ENCODE peak calls at places on chromosomes 2 and 18, in eight cellular contexts. P is GM23248, A is MM.1S, J is keratinocyte, N is HepG2, L is endothelial cell of umbilical vein, Y is PC-3, O is K562. R is an unnamed sample.

GRCh38 chr2:206832886-206833285 is 67.5 kb downstream of the FASTKD2 start:
- DNase-seq in P (no peak), A (no peak), J (no peak), N (no peak), L (no peak), Y (no peak), O (no peak), R (no peak)

GRCh38 chr18:13725566-13726227 is 661 bp downstream of the FAM210A start:
- DNase-seq in P (peak; percentile 40), A (peak; percentile 25), J (no peak), N (peak; percentile 16), L (peak; percentile 22), Y (peak; percentile 21), O (no peak), R (no peak)

GRCh38 chr2:96175951-96176350 is 30.7 kb upstream of the DUSP2 start:
- DNase-seq in P (peak; percentile 74), A (no peak), J (no peak), N (no peak), L (no peak), Y (no peak), O (no peak), R (no peak)

GRCh38 chr2:61247204-61247812 is 85.3 kb downstream of the C2orf74 start:
- DNase-seq in P (peak; percentile 96), A (no peak), J (no peak), N (no peak), L (no peak), Y (no peak), O (no peak), R (no peak)

GRCh38 chr2:16727256-16727655 is 61.6 kb upstream of the CYRIA start:
- DNase-seq in P (no peak), A (no peak), J (no peak), N (no peak), L (peak; percentile 56), Y (no peak), O (no peak), R (no peak)

GRCh38 chr2:158953454-158953853 is 15.0 kb upstream of the TANC1 start:
- DNase-seq in P (peak; percentile 65), A (no peak), J (no peak), N (no peak), L (peak; percentile 86), Y (peak; percentile 3), O (no peak), R (no peak)

GRCh38 chr18:67144342-67144741 is 372.2 kb downstream of the DSEL start:
- DNase-seq in P (no peak), A (no peak), J (no peak), N (no peak), L (no peak), Y (no peak), O (no peak), R (no peak)

GRCh38 chr18:21439453-21439852 is 161.1 kb downstream of the ESCO1 start:
- DNase-seq in P (peak; percentile 95), A (no peak), J (peak; percentile 19), N (peak; percentile 15), L (no peak), Y (peak; percentile 56), O (no peak), R (no peak)

GRCh38 chr2:83665154-83665553 is 793.9 kb downstream of the SUCLG1 start:
- DNase-seq in P (no peak), A (no peak), J (no peak), N (no peak), L (no peak), Y (no peak), O (no peak), R (no peak)

GRCh38 chr18:52766002-52766540 is 426.1 kb downstream of the DCC start:
- DNase-seq in P (no peak), A (no peak), J (no peak), N (no peak), L (no peak), Y (no peak), O (no peak), R (no peak)

GRCh38 chr2:30332791-30333453 is 101.6 kb downstream of the LBH start:
- DNase-seq in P (no peak), A (no peak), J (no peak), N (no peak), L (no peak), Y (no peak), O (no peak), R (no peak)

GRCh38 chr2:219384872-219385271 is 2.8 kb downstream of the DNPEP start:
- DNase-seq in P (no peak), A (no peak), J (no peak), N (no peak), L (no peak), Y (no peak), O (no peak), R (no peak)

GRCh38 chr2:162085090-162085891 is 11.3 kb upstream of the DPP4 start:
- DNase-seq in P (peak; percentile 94), A (no peak), J (peak; percentile 63), N (peak; percentile 85), L (no peak), Y (peak; percentile 81), O (no peak), R (no peak)

GRCh38 chr2:238235331-238235732 is 4.5 kb downstream of the HES6 start:
- DNase-seq in P (peak; percentile 46), A (no peak), J (no peak), N (no peak), L (no peak), Y (no peak), O (no peak), R (no peak)

GRCh38 chr2:222878877-222879601 is 18.2 kb downstream of the ACSL3 start:
- DNase-seq in P (peak; percentile 83), A (no peak), J (no peak), N (peak; percentile 42), L (peak; percentile 50), Y (peak; percentile 85), O (no peak), R (no peak)

DNA sequence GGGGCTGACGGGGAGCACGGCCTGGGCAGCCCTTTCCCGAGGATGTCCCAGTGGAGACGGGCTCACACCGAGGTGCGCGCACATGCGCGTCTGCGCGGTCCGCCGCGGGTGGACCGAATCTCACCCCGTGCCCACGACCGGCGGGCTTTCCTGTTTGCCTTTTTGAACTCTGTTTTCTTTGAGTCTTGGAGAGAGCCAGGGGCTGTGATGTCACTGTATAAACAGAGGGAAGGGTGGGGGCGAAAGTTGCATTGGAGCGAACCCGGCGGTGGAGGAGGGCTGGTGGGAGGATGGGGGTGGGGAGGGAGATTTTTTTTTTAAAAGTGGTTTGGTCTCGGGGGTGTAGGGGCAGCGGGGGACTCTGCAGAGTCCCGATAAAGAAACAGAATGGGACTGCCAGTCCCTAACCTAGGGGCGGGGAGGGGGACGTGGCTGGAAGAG is 141.2 kb upstream of the CTAGE1 start:
- DNase-seq in P (peak; percentile 85), A (no peak), J (no peak), N (peak; percentile 31), L (peak; percentile 91), Y (peak; percentile 81), O (peak; percentile 80), R (no peak)
- TF ChIP-seq EZH2 in P (no peak), A (no peak), J (no peak), N (no peak), L (no peak), Y (no peak), O (no peak), R (no peak)

GRCh38 chr2:39631256-39631655 is 34.5 kb upstream of the TMEM178A start:
- DNase-seq in P (no peak), A (no peak), J (no peak), N (no peak), L (no peak), Y (no peak), O (no peak), R (no peak)
- H3K9ac ChIP-seq in P (peak overlapping the region; percentile 24), A (no peak overlapping the region), J (no peak overlapping the region), N (no peak overlapping the region), L (no peak overlapping the region), Y (peak overlapping the region; percentile 4), O (no peak overlapping the region), R (no peak overlapping the region)

DNA sequence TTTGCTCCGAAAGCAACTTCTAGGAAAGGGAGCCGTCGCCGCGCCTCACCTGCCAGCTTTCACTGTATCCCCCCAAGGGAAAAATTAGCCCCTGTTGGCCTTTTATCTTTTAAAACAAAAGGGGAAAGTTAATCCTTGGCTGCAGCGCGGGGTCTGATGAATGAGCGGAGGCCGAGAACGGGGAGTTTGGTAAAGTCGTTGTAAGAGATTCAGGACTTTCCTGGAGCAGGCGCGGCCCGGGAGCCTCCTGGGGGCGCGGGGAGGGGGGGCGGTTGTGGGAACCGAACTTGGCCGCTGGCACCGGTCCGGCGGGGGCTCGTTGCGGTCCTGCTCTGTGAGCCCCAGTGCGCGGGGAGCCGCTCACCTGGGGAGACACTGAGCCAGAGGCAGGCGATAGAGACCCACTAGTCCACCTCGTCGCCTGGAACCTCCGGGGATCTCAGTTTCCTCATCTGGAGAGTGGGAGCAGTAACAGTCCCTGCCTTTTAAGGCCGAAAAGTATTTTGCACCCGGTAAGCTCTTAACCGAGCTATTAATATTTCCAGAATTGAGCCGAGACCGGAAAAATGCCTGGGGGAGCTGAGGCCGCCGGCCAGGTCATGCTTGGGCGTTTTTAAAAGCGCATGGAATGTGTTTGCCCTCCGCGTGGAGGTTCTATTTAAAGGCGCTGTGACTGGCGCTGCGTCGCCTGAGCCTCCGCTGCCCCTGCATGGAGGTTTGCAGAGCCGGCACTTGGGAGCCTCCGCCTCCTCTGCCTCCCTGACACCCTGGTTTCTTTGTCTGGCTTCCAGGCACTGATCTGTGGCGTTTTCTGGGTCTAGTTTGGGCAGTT is 1.1 kb downstream of the EFHD1 start:
- DNase-seq in P (no peak), A (no peak), J (no peak), N (no peak), L (no peak), Y (no peak), O (no peak), R (no peak)
- TF ChIP-seq EZH2 in P (no peak), A (no peak), J (no peak), N (peak; percentile 42), L (peak; percentile 87), Y (no peak), O (no peak), R (no peak)

GRCh38 chr2:112692496-112692911 is 28.3 kb upstream of the NT5DC4 start:
- DNase-seq in P (peak; percentile 97), A (peak; percentile 89), J (peak; percentile 99), N (peak; percentile 96), L (peak; percentile 73), Y (peak; percentile 96), O (peak; percentile 87), R (no peak)

GRCh38 chr2:112688086-112688880 is 32.5 kb upstream of the NT5DC4 start:
- DNase-seq in P (peak; percentile 36), A (no peak), J (no peak), N (no peak), L (peak; percentile 30), Y (peak; percentile 58), O (no peak), R (no peak)

GRCh38 chr2:112691761-112692370 is 29.0 kb upstream of the NT5DC4 start:
- DNase-seq in P (peak; percentile 53), A (no peak), J (no peak), N (no peak), L (no peak), Y (no peak), O (no peak), R (no peak)

GRCh38 chr2:112692914-112693313 is 27.9 kb upstream of the NT5DC4 start:
- DNase-seq in P (peak; percentile 51), A (no peak), J (no peak), N (no peak), L (no peak), Y (no peak), O (no peak), R (no peak)

DNA sequence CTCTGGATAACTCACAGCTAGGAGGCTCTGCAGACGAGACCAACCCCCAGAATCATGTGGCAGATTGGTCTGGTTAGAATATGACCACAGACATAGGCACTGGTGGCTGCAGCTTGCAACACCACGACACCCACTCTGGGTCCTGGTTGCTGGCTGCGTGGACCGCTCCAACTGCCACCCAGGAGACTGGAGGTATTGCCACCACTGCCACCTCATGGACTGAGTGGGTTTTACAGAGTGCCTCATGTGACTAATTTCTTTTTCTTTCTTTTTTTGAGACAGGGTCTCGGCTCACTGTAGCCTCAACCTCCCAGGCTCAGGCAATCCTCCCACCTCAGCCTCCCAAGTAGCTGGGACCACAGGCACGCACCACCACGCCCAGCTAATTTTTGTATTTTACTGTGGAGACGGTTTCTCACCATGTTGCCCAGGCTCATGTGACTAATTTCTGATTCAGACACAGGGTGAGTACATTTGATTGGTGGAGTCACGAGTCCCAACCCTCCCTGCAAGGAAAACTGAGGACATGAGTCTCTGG is 29.9 kb upstream of the NT5DC4 start:
- DNase-seq in P (peak; percentile 82), A (peak; percentile 64), J (no peak), N (peak; percentile 66), L (peak; percentile 74), Y (peak; percentile 71), O (peak; percentile 64), R (no peak)
- H3K9ac ChIP-seq in P (peak overlapping the region; percentile 22), A (no peak overlapping the region), J (peak overlapping the region; percentile 51), N (no peak overlapping the region), L (peak overlapping the region; percentile 40), Y (peak overlapping the region; percentile 57), O (peak overlapping the region; percentile 79), R (no peak overlapping the region)